ENCODE peak calls at places on chromosomes 2 and 18, in four cellular contexts. F is skeletal muscle cell; B is effector CD4-positive, alpha-beta T cell; V is GM23338. W is an unnamed sample.

GRCh38 chr2:172516299-172516698 is 39.6 kb upstream of the PDK1 start:
- DNase-seq in F (peak; percentile 67), B (no peak), V (no peak), W (no peak)

GRCh38 chr2:112706170-112706664 is 14.6 kb upstream of the NT5DC4 start:
- DNase-seq in F (no peak), B (no peak), V (no peak), W (no peak)

GRCh38 chr2:237892936-237893595 is 33.6 kb downstream of the RAMP1 start:
- DNase-seq in F (no peak), B (no peak), V (no peak), W (no peak)

GRCh38 chr2:25825238-25825637 is 53.0 kb downstream of the ASXL2 start:
- DNase-seq in F (no peak), B (peak; percentile 9), V (no peak), W (peak; percentile 58)

GRCh38 chr2:226211439-226211838 is 588.2 kb downstream of the IRS1 start:
- DNase-seq in F (peak; percentile 85), B (no peak), V (no peak), W (no peak)

GRCh38 chr2:112293636-112294401 is 18.4 kb downstream of the ZC3H6 start:
- DNase-seq in F (no peak), B (no peak), V (no peak), W (no peak)

GRCh38 chr18:80171190-80171872 is 62.3 kb downstream of the ADNP2 start:
- DNase-seq in F (no peak), B (peak; percentile 15), V (peak; percentile 70), W (no peak)

GRCh38 chr2:105917688-105918087 is 173.0 kb downstream of the NCK2 start:
- DNase-seq in F (no peak), B (no peak), V (no peak), W (no peak)

GRCh38 chr2:47022399-47022798 is 106.8 kb upstream of the MCFD2 start:
- DNase-seq in F (no peak), B (no peak), V (no peak), W (no peak)

GRCh38 chr2:233100192-233100998 is 40.3 kb downstream of the INPP5D start:
- DNase-seq in F (no peak), B (peak; percentile 38), V (no peak), W (peak; percentile 52)

GRCh38 chr18:12946549-12947354 is 1.1 kb upstream of the SEH1L start:
- DNase-seq in F (peak; percentile 49), B (peak; percentile 12), V (peak; percentile 76), W (no peak)

GRCh38 chr2:235618039-235618438 is 124.2 kb downstream of the AGAP1 start:
- DNase-seq in F (peak; percentile 25), B (no peak), V (no peak), W (no peak)

GRCh38 chr2:143901185-143901842 is 618.6 kb downstream of the ZEB2 start:
- DNase-seq in F (peak; percentile 83), B (no peak), V (no peak), W (no peak)

GRCh38 chr2:96540136-96540535 is 3.6 kb downstream of the ARID5A start:
- DNase-seq in F (no peak), B (no peak), V (no peak), W (no peak)

GRCh38 chr2:66567742-66568141 is 132.8 kb downstream of the MEIS1 start:
- DNase-seq in F (no peak), B (no peak), V (no peak), W (no peak)

GRCh38 chr2:138239902-138240595 is 261.5 kb upstream of the SPOPL start:
- DNase-seq in F (peak; percentile 49), B (no peak), V (no peak), W (no peak)

GRCh38 chr2:103656558-103656957 is 894.7 kb downstream of the TMEM182 start:
- DNase-seq in F (no peak), B (no peak), V (peak; percentile 40), W (no peak)

GRCh38 chr18:59454909-59455727 is 96.1 kb upstream of the LMAN1 start:
- DNase-seq in F (no peak), B (no peak), V (no peak), W (no peak)

GRCh38 chr2:83695037-83695436 is 764.0 kb downstream of the SUCLG1 start:
- DNase-seq in F (no peak), B (no peak), V (no peak), W (no peak)